ENCODE peak calls at places on chromosomes 1 and 21, in four cellular contexts. U, C, K and M are unnamed samples.

GRCh38 chr1:89737985-89738510 is 82.8 kb upstream of the LRRC8D start:
- DNase-seq in K (no peak), U (no peak), C (no peak), M (no peak)

GRCh38 chr1:46363121-46363520 is 22.5 kb downstream of the NSUN4 start:
- DNase-seq in K (no peak), C (no peak), U (no peak), M (no peak)

GRCh38 chr1:26696191-26696644 is 403 bp downstream of the ARID1A start:
- DNase-seq in C (no peak), K (no peak), U (peak; percentile 73), M (no peak)

GRCh38 chr21:33881689-33882440 is 33.7 kb downstream of the ATP5PO start:
- DNase-seq in K (no peak), C (no peak), U (no peak), M (no peak)

GRCh38 chr1:227192163-227192562 is 126.1 kb downstream of the CDC42BPA start:
- DNase-seq in K (no peak), U (no peak), C (peak; percentile 45), M (peak; percentile 96)

GRCh38 chr1:64228181-64228957 is 24.9 kb downstream of the UBE2U start:
- DNase-seq in C (no peak), K (no peak), U (no peak), M (peak; percentile 58)

GRCh38 chr1:189432761-189433160 is 1044.9 kb downstream of the BRINP3 start:
- DNase-seq in C (no peak), U (no peak), K (no peak), M (no peak)

GRCh38 chr1:220551001-220551400 is 23.1 kb downstream of the MARK1 start:
- DNase-seq in U (no peak), C (no peak), K (no peak), M (no peak)

GRCh38 chr1:93623875-93624274 is 57.8 kb downstream of the BCAR3 start:
- DNase-seq in C (no peak), U (no peak), K (no peak), M (peak; percentile 86)

GRCh38 chr1:4603317-4604110 is 50.9 kb upstream of the AJAP1 start:
- DNase-seq in U (no peak), C (no peak), K (no peak), M (no peak)

GRCh38 chr1:234672349-234673135 is 62.6 kb upstream of the IRF2BP2 start:
- DNase-seq in U (no peak), C (no peak), K (no peak), M (no peak)

GRCh38 chr1:27341525-27342252 is at the start of gene SYTL1:
- DNase-seq in C (peak; percentile 80), K (peak; percentile 90), U (peak; percentile 59), M (peak; percentile 46)

GRCh38 chr1:230550428-230550827 is 91.9 kb upstream of the COG2 start:
- DNase-seq in U (no peak), K (no peak), C (no peak), M (no peak)

GRCh38 chr1:115764541-115764940 is 4.0 kb downstream of the CASQ2 start:
- DNase-seq in K (no peak), C (peak; percentile 67), U (peak; percentile 45), M (no peak)

GRCh38 chr1:201518105-201518504 is 11.2 kb upstream of the CSRP1 start:
- DNase-seq in U (no peak), K (no peak), C (no peak), M (no peak)

GRCh38 chr1:162275622-162276175 is 101.0 kb downstream of the SPATA46 start:
- DNase-seq in U (no peak), K (no peak), C (peak; percentile 20), M (no peak)

GRCh38 chr1:161019767-161020572 is 982 bp downstream of the F11R start:
- DNase-seq in U (no peak), C (peak; percentile 42), K (no peak), M (no peak)

GRCh38 chr21:36792505-36792967 is 93.6 kb downstream of the SIM2 start:
- DNase-seq in K (no peak), U (no peak), C (no peak), M (no peak)

GRCh38 chr1:209391792-209392191 is 191.7 kb upstream of the CAMK1G start:
- DNase-seq in K (no peak), U (no peak), C (no peak), M (no peak)

GRCh38 chr1:93591291-93591832 is 90.3 kb downstream of the BCAR3 start:
- DNase-seq in U (no peak), K (no peak), C (no peak), M (no peak)

GRCh38 chr21:15028186-15028585 is 36.6 kb downstream of the NRIP1 start:
- DNase-seq in C (no peak), K (no peak), U (no peak), M (no peak)

GRCh38 chr1:221712776-221713431 is 29.0 kb downstream of the DUSP10 start:
- DNase-seq in K (no peak), C (no peak), U (no peak), M (peak; percentile 19)

GRCh38 chr1:12617901-12618660 is at the start of gene DHRS3:
- DNase-seq in U (peak; percentile 74), K (no peak), C (peak; percentile 91), M (peak; percentile 86)

GRCh38 chr1:150973258-150973825 is 1.3 kb downstream of the CERS2 start:
- DNase-seq in U (peak; percentile 58), K (peak; percentile 21), C (no peak), M (no peak)

GRCh38 chr1:96660503-96660902 is 61.1 kb upstream of the PTBP2 start:
- DNase-seq in C (no peak), U (no peak), K (no peak), M (peak; percentile 38)

GRCh38 chr1:160797163-160797797 is 1.3 kb downstream of the LY9 start:
- DNase-seq in C (no peak), K (peak; percentile 28), U (no peak), M (no peak)

GRCh38 chr1:40399984-40400704 is 26.6 kb downstream of the SMAP2 start:
- DNase-seq in U (no peak), C (no peak), K (no peak), M (no peak)

GRCh38 chr1:19163261-19163660 is 46.8 kb downstream of the UBR4 start:
- DNase-seq in K (no peak), U (no peak), C (no peak), M (peak; percentile 91)

GRCh38 chr1:153586347-153586746 is 20.7 kb upstream of the S100A2 start:
- DNase-seq in C (no peak), U (no peak), K (no peak), M (no peak)

GRCh38 chr1:201790261-201790660 is 38.7 kb upstream of the IPO9 start:
- DNase-seq in U (no peak), C (no peak), K (no peak), M (peak; percentile 60)

GRCh38 chr1:156726549-156727226 is 1.6 kb upstream of the METTL25B start:
- DNase-seq in K (peak; percentile 80), U (peak; percentile 66), C (peak; percentile 88), M (peak; percentile 74)

GRCh38 chr1:205532996-205533728 is 28.7 kb downstream of the CDK18 start:
- DNase-seq in C (no peak), K (no peak), U (no peak), M (no peak)

GRCh38 chr1:29706936-29707335 is 470.6 kb downstream of the PTPRU start:
- DNase-seq in U (peak; percentile 96), K (peak; percentile 13), C (peak; percentile 94), M (peak; percentile 37)

GRCh38 chr1:28039341-28039740 is 49.1 kb downstream of the EYA3 start:
- DNase-seq in K (no peak), C (no peak), U (no peak), M (no peak)

GRCh38 chr1:27137022-27137542 is 17.8 kb downstream of the SLC9A1 start:
- DNase-seq in K (peak; percentile 86), C (peak; percentile 55), U (no peak), M (no peak)

GRCh38 chr1:51926171-51926812 is 47.8 kb upstream of the NRDC start:
- DNase-seq in U (no peak), C (peak; percentile 70), K (peak; percentile 13), M (peak; percentile 69)
- TF ChIP-seq CTCF in U (peak; percentile 64), C (peak; percentile 60), K (peak; percentile 62), M (peak; percentile 62)

GRCh38 chr1:60227581-60228252 is 154.1 kb upstream of the C1orf87 start:
- DNase-seq in C (no peak), U (no peak), K (no peak), M (peak; percentile 43)

GRCh38 chr1:60228253-60228594 is 154.7 kb upstream of the C1orf87 start:
- DNase-seq in U (no peak), K (no peak), C (no peak), M (peak; percentile 31)

GRCh38 chr1:60223370-60223652 is 149.7 kb upstream of the C1orf87 start:
- DNase-seq in C (no peak), K (no peak), U (no peak), M (peak; percentile 2)

GRCh38 chr1:60222492-60223369 is 149.2 kb upstream of the C1orf87 start:
- DNase-seq in C (no peak), U (peak; percentile 35), K (no peak), M (no peak)
- H3K4me3 ChIP-seq in C (no peak overlapping the region), U (no peak overlapping the region), K (no peak overlapping the region), M (no peak overlapping the region)

GRCh38 chr1:31501505-31501904 is 74.8 kb upstream of the TINAGL1 start:
- DNase-seq in C (peak; percentile 39), K (no peak), U (no peak), M (no peak)
- TF ChIP-seq CTCF in C (peak; percentile 29), K (peak; percentile 34), U (no peak), M (peak; percentile 14)

DNA sequence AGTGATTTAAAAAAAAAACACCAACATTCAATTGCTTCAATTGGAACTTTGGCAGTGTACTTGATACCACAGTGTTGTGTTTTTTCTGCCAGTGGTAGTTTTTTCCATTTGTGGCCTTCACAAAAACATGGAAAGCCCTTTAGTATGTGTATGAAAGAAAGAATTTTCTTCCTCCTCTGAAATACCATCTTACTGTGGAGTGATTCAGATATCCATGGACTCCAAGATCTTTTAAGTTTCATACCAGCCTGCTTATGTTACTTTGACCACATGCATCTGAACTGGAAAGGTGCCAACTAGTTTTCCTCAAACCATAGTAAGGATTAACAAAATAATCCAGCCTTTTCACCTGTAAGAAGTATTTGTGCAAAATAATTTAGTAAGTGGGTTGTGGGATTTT is 3.4 kb downstream of the PPP2R5A start:
- DNase-seq in U (no peak), K (no peak), C (no peak), M (peak; percentile 78)
- H3K4me3 ChIP-seq in U (no peak overlapping the region), K (peak overlapping the region; percentile 80), C (no peak overlapping the region), M (no peak overlapping the region)